ENCODE peak calls at places on chromosomes 7 and 10, in six cellular contexts. One of them, this sample, is unnamed. For H3K4me1 and H3K36me3, the result is how much of the 10 kb centered on the place peaks cover.

GRCh38 chr7:99557196-99557607 is 1.2 kb upstream of the ZNF655 start:
- DNase-seq in astrocyte: no peak
- DNase-seq in HCT116: no peak
- DNase-seq in tibial nerve: no peak
- DNase-seq in neuronal stem cell: no peak
- DNase-seq in GM23338: no peak
- DNase-seq in this sample: no peak

GRCh38 chr7:148622887-148623585 is 32.5 kb downstream of the C7orf33 start:
- DNase-seq in astrocyte: no peak
- DNase-seq in HCT116: no peak
- DNase-seq in tibial nerve: no peak
- DNase-seq in neuronal stem cell: no peak
- DNase-seq in GM23338: peak
- DNase-seq in this sample: no peak

GRCh38 chr10:72083234-72084093 is 4.9 kb downstream of the SPOCK2 start:
- DNase-seq in astrocyte: no peak
- DNase-seq in HCT116: no peak
- DNase-seq in tibial nerve: no peak
- DNase-seq in neuronal stem cell: no peak
- DNase-seq in GM23338: no peak
- DNase-seq in this sample: no peak

GRCh38 chr10:33459597-33459996 is 125.1 kb upstream of the NRP1 start:
- DNase-seq in astrocyte: peak
- DNase-seq in HCT116: no peak
- DNase-seq in tibial nerve: no peak
- DNase-seq in neuronal stem cell: no peak
- DNase-seq in GM23338: no peak
- DNase-seq in this sample: no peak

GRCh38 chr10:130301026-130301892 is 165.1 kb downstream of the GLRX3 start:
- DNase-seq in astrocyte: no peak
- DNase-seq in HCT116: no peak
- DNase-seq in tibial nerve: no peak
- DNase-seq in neuronal stem cell: no peak
- DNase-seq in GM23338: no peak
- DNase-seq in this sample: no peak

GRCh38 chr7:143013897-143014296 is 13.0 kb downstream of the OR9A2 start:
- DNase-seq in astrocyte: peak
- DNase-seq in HCT116: no peak
- DNase-seq in tibial nerve: no peak
- DNase-seq in neuronal stem cell: no peak
- DNase-seq in GM23338: no peak
- DNase-seq in this sample: no peak

GRCh38 chr10:97713351-97713827 is at the start of gene MARVELD1:
- DNase-seq in astrocyte: peak
- DNase-seq in HCT116: no peak
- DNase-seq in tibial nerve: peak
- DNase-seq in neuronal stem cell: peak
- DNase-seq in GM23338: peak
- DNase-seq in this sample: peak

GRCh38 chr7:100585511-100586265 is at the start of gene LRCH4:
- DNase-seq in astrocyte: no peak
- DNase-seq in HCT116: no peak
- DNase-seq in tibial nerve: no peak
- DNase-seq in neuronal stem cell: no peak
- DNase-seq in GM23338: peak
- DNase-seq in this sample: peak

GRCh38 chr10:29725133-29725720 is 90.5 kb upstream of the SVIL start:
- DNase-seq in astrocyte: peak
- DNase-seq in HCT116: no peak
- DNase-seq in tibial nerve: no peak
- DNase-seq in neuronal stem cell: no peak
- DNase-seq in GM23338: no peak
- DNase-seq in this sample: no peak

GRCh38 chr7:23093546-23093945 is 12.0 kb upstream of the KLHL7 start:
- DNase-seq in astrocyte: peak
- DNase-seq in HCT116: no peak
- DNase-seq in tibial nerve: no peak
- DNase-seq in neuronal stem cell: no peak
- DNase-seq in GM23338: no peak
- DNase-seq in this sample: no peak

GRCh38 chr7:26705567-26705966 is 158.8 kb downstream of the SKAP2 start:
- DNase-seq in astrocyte: peak
- DNase-seq in HCT116: no peak
- DNase-seq in tibial nerve: no peak
- DNase-seq in neuronal stem cell: no peak
- DNase-seq in GM23338: no peak
- DNase-seq in this sample: no peak

GRCh38 chr10:75295901-75296441 is 60.2 kb upstream of the COMTD1 start:
- DNase-seq in astrocyte: no peak
- DNase-seq in HCT116: no peak
- DNase-seq in tibial nerve: no peak
- DNase-seq in neuronal stem cell: no peak
- DNase-seq in GM23338: no peak
- DNase-seq in this sample: no peak

GRCh38 chr10:15370741-15371701 is at the start of gene FAM171A1:
- DNase-seq in astrocyte: peak
- DNase-seq in HCT116: no peak
- DNase-seq in tibial nerve: no peak
- DNase-seq in neuronal stem cell: peak
- DNase-seq in GM23338: peak
- DNase-seq in this sample: peak

GRCh38 chr10:15369642-15370211 is 1.4 kb downstream of the FAM171A1 start:
- DNase-seq in astrocyte: no peak
- DNase-seq in HCT116: no peak
- DNase-seq in tibial nerve: no peak
- DNase-seq in neuronal stem cell: no peak
- DNase-seq in GM23338: peak
- DNase-seq in this sample: peak

GRCh38 chr10:15367296-15367830 is 3.7 kb downstream of the FAM171A1 start:
- DNase-seq in astrocyte: no peak
- DNase-seq in HCT116: no peak
- DNase-seq in tibial nerve: no peak
- DNase-seq in neuronal stem cell: no peak
- DNase-seq in GM23338: no peak
- DNase-seq in this sample: no peak

GRCh38 chr10:15368456-15368855 is 2.6 kb downstream of the FAM171A1 start:
- DNase-seq in astrocyte: no peak
- DNase-seq in HCT116: no peak
- DNase-seq in tibial nerve: no peak
- DNase-seq in neuronal stem cell: no peak
- DNase-seq in GM23338: no peak
- DNase-seq in this sample: no peak

DNA sequence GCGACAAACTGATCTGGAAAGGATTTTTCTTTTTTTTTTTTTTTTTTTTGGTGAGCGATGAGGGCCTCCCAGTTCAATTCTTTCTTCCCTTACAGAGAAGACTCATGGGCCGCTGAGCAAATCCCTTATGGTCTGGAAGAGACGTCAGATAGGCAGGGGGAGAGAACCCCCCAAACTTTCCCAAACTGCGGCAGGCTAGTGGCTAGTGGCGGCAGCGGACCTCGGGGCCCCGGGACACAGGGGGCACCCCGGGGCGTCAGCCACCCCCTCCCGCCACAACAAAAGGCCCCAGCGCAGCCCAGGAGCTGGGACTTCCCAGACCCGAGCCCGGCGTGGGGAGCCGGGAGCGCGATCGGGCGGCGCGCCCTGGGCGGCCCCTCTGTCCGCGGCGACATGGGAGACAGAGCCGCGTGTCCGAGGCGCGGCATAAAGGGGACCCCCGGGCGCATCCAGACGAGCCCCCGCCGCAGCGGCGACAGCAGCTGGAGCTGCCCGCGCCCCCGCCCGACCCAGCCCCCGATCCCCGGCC is 813 bp downstream of the FAM171A1 start:
- DNase-seq in astrocyte: no peak
- DNase-seq in HCT116: no peak
- DNase-seq in tibial nerve: no peak
- DNase-seq in neuronal stem cell: peak
- DNase-seq in GM23338: peak
- DNase-seq in this sample: peak
- H3K4me1 ChIP-seq in astrocyte: under half
- H3K4me1 ChIP-seq in HCT116: under half
- H3K4me1 ChIP-seq in tibial nerve: under half
- H3K4me1 ChIP-seq in neuronal stem cell: under half
- H3K4me1 ChIP-seq in GM23338: under half
- H3K4me1 ChIP-seq in this sample: under half

DNA sequence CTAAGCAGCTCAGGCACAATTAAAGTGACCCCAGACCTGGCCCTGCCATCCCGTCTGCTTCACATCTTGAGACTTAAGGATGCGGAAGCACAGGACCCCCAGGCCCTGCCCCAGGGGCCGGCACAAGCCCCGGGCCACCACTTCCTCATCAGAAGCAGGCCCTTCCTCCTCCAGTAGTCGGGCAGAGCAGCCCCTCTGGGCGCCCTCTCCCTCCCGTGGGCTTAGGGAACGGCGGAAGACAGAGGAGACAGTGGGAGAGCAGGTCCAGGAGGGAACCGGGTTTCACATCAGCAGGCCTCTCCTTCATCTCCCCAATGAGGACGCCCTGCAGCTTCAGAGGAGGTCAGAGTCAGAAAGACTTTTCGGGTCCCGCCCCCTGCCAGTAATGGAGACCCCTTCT is 135.7 kb upstream of the PPIF start:
- DNase-seq in astrocyte: no peak
- DNase-seq in HCT116: no peak
- DNase-seq in tibial nerve: no peak
- DNase-seq in neuronal stem cell: no peak
- DNase-seq in GM23338: no peak
- DNase-seq in this sample: no peak
- H3K36me3 ChIP-seq in astrocyte: under half
- H3K36me3 ChIP-seq in HCT116: under half
- H3K36me3 ChIP-seq in tibial nerve: under half
- H3K36me3 ChIP-seq in neuronal stem cell: half or more
- H3K36me3 ChIP-seq in GM23338: under half
- H3K36me3 ChIP-seq in this sample: under half

GRCh38 chr10:7433861-7434260 is 23.0 kb upstream of the SFMBT2 start:
- DNase-seq in astrocyte: no peak
- DNase-seq in HCT116: no peak
- DNase-seq in tibial nerve: no peak
- DNase-seq in neuronal stem cell: no peak
- DNase-seq in GM23338: no peak
- DNase-seq in this sample: no peak
- H3K4me3 ChIP-seq in astrocyte: peak
- H3K4me3 ChIP-seq in HCT116: no peak
- H3K4me3 ChIP-seq in tibial nerve: no peak
- H3K4me3 ChIP-seq in neuronal stem cell: no peak
- H3K4me3 ChIP-seq in GM23338: peak
- H3K4me3 ChIP-seq in this sample: no peak

DNA sequence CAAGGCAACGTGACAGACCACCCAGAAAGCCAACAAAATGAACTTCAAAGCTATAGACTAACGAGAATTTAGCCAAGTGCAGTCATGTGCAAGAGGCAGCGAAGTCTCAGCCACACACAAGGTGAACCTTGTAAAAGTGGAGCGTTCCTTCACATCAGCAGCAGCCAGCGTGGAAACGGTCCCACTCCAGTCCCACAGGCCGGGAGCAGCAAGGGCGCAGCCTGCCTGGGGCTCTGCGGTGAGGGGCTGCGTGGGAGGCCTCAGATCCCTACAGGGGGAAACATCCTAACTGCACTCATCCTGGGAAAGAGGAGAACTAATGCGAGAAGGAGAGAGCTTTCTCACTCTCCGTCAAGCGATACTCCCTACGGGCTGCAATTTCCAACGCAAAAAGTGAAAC is 4.8 kb downstream of the STK32C start:
- DNase-seq in astrocyte: no peak
- DNase-seq in HCT116: no peak
- DNase-seq in tibial nerve: no peak
- DNase-seq in neuronal stem cell: no peak
- DNase-seq in GM23338: no peak
- DNase-seq in this sample: no peak
- H3K4me1 ChIP-seq in astrocyte: under half
- H3K4me1 ChIP-seq in HCT116: under half
- H3K4me1 ChIP-seq in tibial nerve: under half
- H3K4me1 ChIP-seq in neuronal stem cell: under half
- H3K4me1 ChIP-seq in GM23338: under half
- H3K4me1 ChIP-seq in this sample: under half

GRCh38 chr10:12042797-12043651 is at the start of gene UPF2:
- DNase-seq in astrocyte: peak
- DNase-seq in HCT116: peak
- DNase-seq in tibial nerve: peak
- DNase-seq in neuronal stem cell: peak
- DNase-seq in GM23338: peak
- DNase-seq in this sample: peak
- H3K36me3 ChIP-seq in astrocyte: under half
- H3K36me3 ChIP-seq in HCT116: under half
- H3K36me3 ChIP-seq in tibial nerve: under half
- H3K36me3 ChIP-seq in neuronal stem cell: under half
- H3K36me3 ChIP-seq in GM23338: under half
- H3K36me3 ChIP-seq in this sample: under half

GRCh38 chr10:132064082-132064755 is 1.5 kb upstream of the JAKMIP3 start:
- DNase-seq in astrocyte: no peak
- DNase-seq in HCT116: no peak
- DNase-seq in tibial nerve: no peak
- DNase-seq in neuronal stem cell: no peak
- DNase-seq in GM23338: no peak
- DNase-seq in this sample: no peak

GRCh38 chr10:132066186-132066585 is 440 bp downstream of the JAKMIP3 start:
- DNase-seq in astrocyte: peak
- DNase-seq in HCT116: no peak
- DNase-seq in tibial nerve: no peak
- DNase-seq in neuronal stem cell: no peak
- DNase-seq in GM23338: no peak
- DNase-seq in this sample: no peak

GRCh38 chr10:132065491-132066105 is at the start of gene JAKMIP3:
- DNase-seq in astrocyte: peak
- DNase-seq in HCT116: no peak
- DNase-seq in tibial nerve: no peak
- DNase-seq in neuronal stem cell: peak
- DNase-seq in GM23338: peak
- DNase-seq in this sample: peak

GRCh38 chr10:132063432-132063831 is 2.3 kb upstream of the JAKMIP3 start:
- DNase-seq in astrocyte: no peak
- DNase-seq in HCT116: no peak
- DNase-seq in tibial nerve: no peak
- DNase-seq in neuronal stem cell: no peak
- DNase-seq in GM23338: no peak
- DNase-seq in this sample: no peak

DNA sequence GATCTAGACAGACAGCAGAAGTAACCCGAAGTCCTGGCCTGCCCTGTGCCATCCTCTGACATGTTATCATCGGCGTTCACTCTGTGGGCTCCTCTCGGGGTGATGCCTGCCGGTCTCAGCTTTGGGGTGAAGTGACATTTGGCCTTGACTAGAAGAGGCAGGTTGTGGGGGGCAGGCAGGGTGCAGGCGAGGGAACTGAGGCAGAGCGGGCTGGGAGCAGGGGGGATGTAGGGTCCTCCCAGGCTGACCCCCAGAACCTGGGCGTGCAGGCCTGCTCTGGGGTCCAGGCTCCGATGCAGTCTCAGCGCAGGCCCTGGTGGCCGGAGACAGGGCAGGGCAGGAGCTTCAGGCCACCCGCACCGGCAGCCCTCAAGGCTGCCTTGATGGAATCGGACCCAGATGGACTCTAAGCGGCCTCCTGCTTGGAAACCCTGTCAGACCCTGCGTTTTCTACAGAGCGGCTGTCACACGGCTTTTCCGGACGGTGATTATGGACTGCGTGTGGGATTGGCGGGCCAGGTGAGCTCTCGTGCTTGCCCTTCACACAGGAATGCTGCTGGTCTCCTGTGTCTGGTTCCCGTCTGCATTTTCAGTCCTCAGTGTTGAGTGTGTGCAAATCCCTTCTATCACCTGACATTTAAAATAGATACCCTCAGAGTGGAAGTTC is 842 bp upstream of the JAKMIP3 start:
- DNase-seq in astrocyte: no peak
- DNase-seq in HCT116: no peak
- DNase-seq in tibial nerve: no peak
- DNase-seq in neuronal stem cell: no peak
- DNase-seq in GM23338: no peak
- DNase-seq in this sample: no peak
- H3K4me3 ChIP-seq in astrocyte: peak
- H3K4me3 ChIP-seq in HCT116: no peak
- H3K4me3 ChIP-seq in tibial nerve: no peak
- H3K4me3 ChIP-seq in neuronal stem cell: no peak
- H3K4me3 ChIP-seq in GM23338: no peak
- H3K4me3 ChIP-seq in this sample: peak